ENCODE peak calls at places on chromosome 10, in nine cellular contexts. P is activated CD4-positive, alpha-beta T cell treated with anti-CD3 and anti-CD28 coated beads, Interleukin-2, amount 50 U/mL, for 4 hours; K is CD4-positive, alpha-beta T cell; O is T-helper 2 cell; A is ELR; I is Peyer's patch; Z is heart left ventricle; T is dermis microvascular lymphatic vessel endothelial cell; Y is cerebellum. L is an unnamed sample.

GRCh38 chr10:126227762-126228134 is 160.5 kb downstream of the ADAM12 start:
- DNase-seq in P (no peak), K (no peak), O (no peak), A (peak), I (no peak), Z (no peak), T (no peak), Y (no peak), L (no peak)

GRCh38 chr10:57786850-57787750 is 480.6 kb downstream of the IPMK start:
- DNase-seq in P (no peak), K (no peak), O (no peak), A (no peak), I (no peak), Z (no peak), T (no peak), Y (no peak), L (no peak)

GRCh38 chr10:20767028-20767427 is 130.1 kb downstream of the NEBL start:
- DNase-seq in P (no peak), K (no peak), O (no peak), A (no peak), I (no peak), Z (no peak), T (no peak), Y (no peak), L (no peak)

GRCh38 chr10:75294518-75294865 is 58.7 kb upstream of the COMTD1 start:
- DNase-seq in P (no peak), K (peak), O (no peak), A (peak), I (no peak), Z (peak), T (no peak), Y (no peak), L (no peak)

GRCh38 chr10:102431452-102432124 is 786 bp downstream of the CUEDC2 start:
- DNase-seq in P (no peak), K (no peak), O (no peak), A (peak), I (no peak), Z (no peak), T (no peak), Y (no peak), L (no peak)

GRCh38 chr10:1345368-1345767 is 289.2 kb downstream of the WDR37 start:
- DNase-seq in P (no peak), K (no peak), O (no peak), A (no peak), I (no peak), Z (no peak), T (no peak), Y (no peak), L (no peak)

GRCh38 chr10:50622497-50623298 is 1.1 kb downstream of the SGMS1 start:
- DNase-seq in P (peak), K (no peak), O (peak), A (peak), I (peak), Z (peak), T (no peak), Y (peak), L (peak)

GRCh38 chr10:72250666-72251065 is 23.1 kb upstream of the DDIT4 start:
- DNase-seq in P (no peak), K (no peak), O (no peak), A (peak), I (no peak), Z (peak), T (no peak), Y (no peak), L (peak)

GRCh38 chr10:100895896-100896295 is 16.9 kb upstream of the SLF2 start:
- DNase-seq in P (no peak), K (no peak), O (no peak), A (no peak), I (no peak), Z (no peak), T (no peak), Y (no peak), L (no peak)

GRCh38 chr10:47036771-47037170 is 125.5 kb downstream of the PTPN20 start:
- DNase-seq in P (no peak), K (no peak), O (no peak), A (no peak), I (no peak), Z (peak), T (no peak), Y (no peak), L (no peak)

GRCh38 chr10:72328045-72328828 is 26.5 kb downstream of the DNAJB12 start:
- DNase-seq in P (no peak), K (no peak), O (no peak), A (peak), I (no peak), Z (peak), T (peak), Y (no peak), L (peak)

GRCh38 chr10:78316451-78316931 is 282.8 kb downstream of the RPS24 start:
- DNase-seq in P (no peak), K (no peak), O (no peak), A (peak), I (no peak), Z (no peak), T (no peak), Y (no peak), L (no peak)

GRCh38 chr10:22598488-22598887 is 115.9 kb downstream of the PIP4K2A start:
- DNase-seq in P (no peak), K (no peak), O (no peak), A (peak), I (no peak), Z (no peak), T (no peak), Y (no peak), L (no peak)

GRCh38 chr10:119350529-119351001 is 143.2 kb downstream of the GRK5 start:
- DNase-seq in P (no peak), K (no peak), O (no peak), A (no peak), I (no peak), Z (no peak), T (no peak), Y (no peak), L (peak)

GRCh38 chr10:123974406-123974805 is 82.8 kb upstream of the CPXM2 start:
- DNase-seq in P (no peak), K (no peak), O (no peak), A (peak), I (no peak), Z (no peak), T (no peak), Y (no peak), L (no peak)

GRCh38 chr10:86402283-86402931 is 35.8 kb upstream of the GRID1 start:
- DNase-seq in P (no peak), K (no peak), O (no peak), A (peak), I (no peak), Z (no peak), T (no peak), Y (peak), L (no peak)

GRCh38 chr10:33795529-33795928 is 461.1 kb upstream of the NRP1 start:
- DNase-seq in P (no peak), K (no peak), O (no peak), A (no peak), I (no peak), Z (no peak), T (no peak), Y (no peak), L (no peak)

GRCh38 chr10:104417629-104418292 is 64.1 kb downstream of the CFAP58 start:
- DNase-seq in P (no peak), K (no peak), O (no peak), A (no peak), I (no peak), Z (no peak), T (no peak), Y (no peak), L (no peak)

GRCh38 chr10:131849591-131850489 is 51.0 kb upstream of the PPP2R2D start:
- DNase-seq in P (no peak), K (no peak), O (no peak), A (no peak), I (no peak), Z (no peak), T (no peak), Y (no peak), L (no peak)

GRCh38 chr10:60684091-60684490 is 94.2 kb upstream of the CDK1 start:
- DNase-seq in P (no peak), K (no peak), O (no peak), A (no peak), I (no peak), Z (no peak), T (no peak), Y (no peak), L (no peak)

GRCh38 chr10:123665371-123666286 is 526 bp upstream of the GPR26 start:
- DNase-seq in P (no peak), K (no peak), O (no peak), A (no peak), I (no peak), Z (no peak), T (no peak), Y (no peak), L (no peak)

GRCh38 chr10:99366666-99367065 is 37.5 kb downstream of the CNNM1 start:
- DNase-seq in P (no peak), K (no peak), O (no peak), A (no peak), I (no peak), Z (no peak), T (no peak), Y (no peak), L (no peak)